ENCODE peak calls at places on chromosome 19, in seven cellular contexts. J, I, Y, P, A, G and S are unnamed samples.

GRCh38 chr19:47107201-47107952 is 6.2 kb downstream of the ZC3H4 start:
- DNase-seq in J (peak), I (no peak), Y (no peak), P (no peak), A (no peak), G (peak), S (no peak)

GRCh38 chr19:49669511-49669910 is 3.8 kb downstream of the BCL2L12 start:
- DNase-seq in J (no peak), I (no peak), Y (no peak), P (no peak), A (no peak), G (no peak), S (no peak)

GRCh38 chr19:9128171-9128570 is 1.4 kb upstream of the OR7G3 start:
- DNase-seq in J (no peak), I (no peak), Y (no peak), P (no peak), A (peak), G (peak), S (no peak)

GRCh38 chr19:30552593-30552992 is 180.4 kb downstream of the ZNF536 start:
- DNase-seq in J (no peak), I (no peak), Y (no peak), P (no peak), A (no peak), G (no peak), S (no peak)

GRCh38 chr19:17610384-17610783 is 54.9 kb downstream of the COLGALT1 start:
- DNase-seq in J (no peak), I (no peak), Y (no peak), P (no peak), A (peak), G (no peak), S (no peak)

GRCh38 chr19:49687566-49688316 is 1.7 kb upstream of the ADM5 start:
- DNase-seq in J (no peak), I (no peak), Y (no peak), P (no peak), A (no peak), G (no peak), S (no peak)

GRCh38 chr19:47032171-47032811 is 12.7 kb downstream of the NPAS1 start:
- DNase-seq in J (peak), I (no peak), Y (no peak), P (no peak), A (peak), G (no peak), S (no peak)

GRCh38 chr19:29815231-29815630 is 3.4 kb downstream of the CCNE1 start:
- DNase-seq in J (no peak), I (no peak), Y (no peak), P (no peak), A (no peak), G (no peak), S (no peak)

GRCh38 chr19:49361438-49362047 is 673 bp downstream of the TEAD2 start:
- DNase-seq in J (peak), I (peak), Y (peak), P (no peak), A (peak), G (peak), S (peak)

GRCh38 chr19:35774274-35775045 is 904 bp upstream of the ARHGAP33 start:
- DNase-seq in J (no peak), I (no peak), Y (no peak), P (no peak), A (peak), G (no peak), S (no peak)

GRCh38 chr19:47899335-47899734 is 13.2 kb upstream of the SULT2A1 start:
- DNase-seq in J (no peak), I (no peak), Y (no peak), P (no peak), A (no peak), G (no peak), S (no peak)

GRCh38 chr19:29596885-29597525 is 9.1 kb upstream of the POP4 start:
- DNase-seq in J (peak), I (no peak), Y (no peak), P (no peak), A (peak), G (peak), S (no peak)

GRCh38 chr19:44552324-44552723 is 22.8 kb upstream of the CEACAM20 start:
- DNase-seq in J (peak), I (no peak), Y (no peak), P (no peak), A (peak), G (no peak), S (no peak)

GRCh38 chr19:13723206-13723605 is 41.1 kb upstream of the MRI1 start:
- DNase-seq in J (no peak), I (peak), Y (no peak), P (no peak), A (peak), G (no peak), S (no peak)

GRCh38 chr19:5131866-5132561 is 163.1 kb downstream of the KDM4B start:
- DNase-seq in J (peak), I (no peak), Y (no peak), P (no peak), A (no peak), G (no peak), S (no peak)

GRCh38 chr19:33558846-33559245 is 37.3 kb upstream of the PEPD start:
- DNase-seq in J (no peak), I (no peak), Y (no peak), P (no peak), A (no peak), G (no peak), S (no peak)

GRCh38 chr19:47124937-47125668 is 5.5 kb upstream of the SAE1 start:
- DNase-seq in J (peak), I (no peak), Y (no peak), P (no peak), A (peak), G (peak), S (no peak)

GRCh38 chr19:17719730-17720486 is 628 bp downstream of the MAP1S start:
- DNase-seq in J (peak), I (no peak), Y (no peak), P (no peak), A (no peak), G (no peak), S (peak)

GRCh38 chr19:48094129-48094842 is 16.3 kb downstream of the PLA2G4C start:
- DNase-seq in J (no peak), I (no peak), Y (no peak), P (no peak), A (no peak), G (no peak), S (no peak)

GRCh38 chr19:2949939-2950285 is 5.1 kb upstream of the ZNF77 start:
- DNase-seq in J (peak), I (no peak), Y (no peak), P (no peak), A (peak), G (peak), S (no peak)

GRCh38 chr19:3006075-3006767 is 22.9 kb downstream of the TLE2 start:
- DNase-seq in J (no peak), I (no peak), Y (no peak), P (no peak), A (peak), G (no peak), S (no peak)

GRCh38 chr19:1487576-1488281 is 2.4 kb downstream of the PCSK4 start:
- DNase-seq in J (no peak), I (no peak), Y (no peak), P (no peak), A (no peak), G (no peak), S (no peak)

GRCh38 chr19:10288662-10289166 is 1.0 kb upstream of the ICAM5 start:
- DNase-seq in J (no peak), I (no peak), Y (no peak), P (no peak), A (peak), G (no peak), S (no peak)

GRCh38 chr19:33404916-33405315 is 31.4 kb downstream of the CEBPG start:
- DNase-seq in J (no peak), I (no peak), Y (no peak), P (no peak), A (no peak), G (no peak), S (no peak)

GRCh38 chr19:30637926-30638325 is 265.7 kb downstream of the ZNF536 start:
- DNase-seq in J (no peak), I (no peak), Y (no peak), P (no peak), A (no peak), G (no peak), S (no peak)

GRCh38 chr19:57419439-57419838 is 8.5 kb downstream of the ZNF17 start:
- DNase-seq in J (no peak), I (no peak), Y (no peak), P (no peak), A (no peak), G (no peak), S (no peak)

GRCh38 chr19:1089891-1090290 is 5.3 kb downstream of the POLR2E start:
- DNase-seq in J (no peak), I (no peak), Y (no peak), P (no peak), A (no peak), G (no peak), S (no peak)

GRCh38 chr19:6773323-6773931 is 919 bp downstream of the VAV1 start:
- DNase-seq in J (no peak), I (no peak), Y (no peak), P (no peak), A (no peak), G (no peak), S (peak)
- H3K4me3 ChIP-seq in J (no peak), I (no peak), Y (no peak), P (peak), A (no peak), G (no peak), S (peak)

GRCh38 chr19:7428651-7429113 is 60.2 kb downstream of the PEX11G start:
- DNase-seq in J (no peak), I (no peak), Y (no peak), P (no peak), A (no peak), G (no peak), S (no peak)

GRCh38 chr19:7421941-7422744 is 66.7 kb downstream of the PEX11G start:
- DNase-seq in J (no peak), I (no peak), Y (no peak), P (no peak), A (no peak), G (no peak), S (no peak)

GRCh38 chr19:7427944-7428343 is 60.9 kb downstream of the PEX11G start:
- DNase-seq in J (no peak), I (peak), Y (no peak), P (no peak), A (no peak), G (peak), S (no peak)

DNA sequence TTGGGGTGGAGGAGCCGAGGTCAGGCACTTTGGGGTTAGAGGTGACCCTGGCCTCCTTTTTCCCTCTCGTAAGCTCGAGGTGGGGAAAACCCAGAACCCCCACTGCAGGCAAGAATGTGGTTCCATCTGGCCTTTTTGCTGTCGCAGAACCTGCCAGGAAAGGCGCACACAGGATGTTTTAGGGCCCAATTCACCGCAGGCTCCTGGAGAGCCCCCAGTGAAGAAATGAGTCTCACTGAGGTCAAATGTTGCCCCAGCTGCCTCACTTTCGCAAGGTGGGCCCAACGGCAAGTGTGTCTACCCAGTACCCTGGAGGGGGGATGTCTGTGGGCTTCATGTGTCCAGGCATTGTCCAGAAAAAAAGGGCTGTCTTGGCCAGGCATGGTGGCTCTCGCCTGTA is 61.8 kb downstream of the PEX11G start:
- DNase-seq in J (no peak), I (no peak), Y (no peak), P (no peak), A (no peak), G (no peak), S (no peak)
- H3K4me3 ChIP-seq in J (no peak), I (no peak), Y (no peak), P (no peak), A (no peak), G (no peak), S (no peak)

DNA sequence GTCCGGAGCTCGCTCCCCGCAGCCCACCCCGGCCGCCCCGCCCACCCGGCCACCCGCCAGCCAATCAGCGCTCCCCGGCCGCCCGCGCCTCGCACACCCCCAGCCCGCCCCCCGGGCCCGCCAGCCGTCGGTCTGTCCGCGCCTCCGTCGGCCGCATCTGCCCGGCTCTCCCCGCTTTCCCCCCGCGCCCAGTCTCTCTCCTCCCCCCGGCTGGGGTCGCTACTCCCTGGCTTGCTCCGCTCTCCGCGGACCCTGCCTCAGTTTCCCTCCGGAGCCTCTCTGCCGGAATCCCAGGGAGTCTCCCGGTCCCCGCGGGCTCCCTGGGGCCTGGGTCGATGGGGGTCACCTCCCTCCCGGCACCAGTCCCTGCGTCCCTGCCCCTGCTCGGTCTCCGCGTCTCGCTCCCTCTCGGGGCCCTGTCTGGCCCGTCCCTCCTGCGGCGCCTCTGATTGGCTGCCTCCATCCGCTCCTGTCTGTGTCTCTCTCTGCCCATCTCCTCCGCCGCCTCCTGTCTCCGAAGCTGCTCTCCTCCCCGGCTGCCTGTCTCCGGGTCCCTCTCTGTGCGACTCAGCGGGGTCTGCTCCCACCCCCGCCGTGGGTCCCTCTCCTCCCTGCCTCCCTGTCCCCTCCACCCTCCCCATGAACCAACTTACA is 485 bp downstream of the IL11 start:
- DNase-seq in J (peak), I (no peak), Y (no peak), P (no peak), A (peak), G (peak), S (no peak)
- H3K4me3 ChIP-seq in J (peak), I (peak), Y (peak), P (peak), A (peak), G (peak), S (peak)

GRCh38 chr19:45577111-45577905 is 7.3 kb downstream of the OPA3 start:
- DNase-seq in J (peak), I (peak), Y (peak), P (no peak), A (peak), G (peak), S (peak)
- H3K4me3 ChIP-seq in J (no peak), I (no peak), Y (no peak), P (no peak), A (peak), G (no peak), S (no peak)

GRCh38 chr19:38867176-38867780 is 10.8 kb downstream of the RINL start:
- DNase-seq in J (no peak), I (no peak), Y (no peak), P (no peak), A (no peak), G (no peak), S (no peak)

GRCh38 chr19:38869160-38869835 is 8.8 kb downstream of the RINL start:
- DNase-seq in J (no peak), I (no peak), Y (no peak), P (no peak), A (no peak), G (no peak), S (peak)

GRCh38 chr19:38868551-38868950 is 9.5 kb downstream of the RINL start:
- DNase-seq in J (no peak), I (no peak), Y (no peak), P (no peak), A (no peak), G (no peak), S (no peak)

GRCh38 chr19:38869836-38870607 is 8.1 kb downstream of the RINL start:
- DNase-seq in J (peak), I (no peak), Y (no peak), P (no peak), A (peak), G (peak), S (peak)

GRCh38 chr19:38870612-38871011 is 7.5 kb downstream of the RINL start:
- DNase-seq in J (no peak), I (no peak), Y (no peak), P (no peak), A (no peak), G (no peak), S (no peak)
- H3K4me3 ChIP-seq in J (no peak), I (no peak), Y (no peak), P (no peak), A (no peak), G (no peak), S (no peak)

GRCh38 chr19:19334989-19335344 is 14.3 kb downstream of the MAU2 start:
- DNase-seq in J (no peak), I (no peak), Y (no peak), P (no peak), A (no peak), G (no peak), S (no peak)

GRCh38 chr19:19327672-19328071 is 7.0 kb downstream of the MAU2 start:
- DNase-seq in J (no peak), I (no peak), Y (no peak), P (no peak), A (no peak), G (no peak), S (no peak)

GRCh38 chr19:19324059-19324755 is 3.6 kb downstream of the MAU2 start:
- DNase-seq in J (no peak), I (no peak), Y (no peak), P (no peak), A (no peak), G (no peak), S (no peak)

GRCh38 chr19:19334063-19334988 is 13.7 kb downstream of the MAU2 start:
- DNase-seq in J (no peak), I (no peak), Y (no peak), P (no peak), A (no peak), G (no peak), S (no peak)

GRCh38 chr19:19329199-19329598 is 8.6 kb downstream of the MAU2 start:
- DNase-seq in J (no peak), I (no peak), Y (no peak), P (no peak), A (no peak), G (no peak), S (no peak)
- H3K4me3 ChIP-seq in J (no peak), I (no peak), Y (no peak), P (no peak), A (no peak), G (no peak), S (no peak)